ENCODE peak calls at places on chromosomes 13 and 19, in five cellular contexts. M is A549, B is SK-N-SH, R is K562, U is GM12878. S is an unnamed sample.

GRCh38 chr13:77521194-77521593 is 14.3 kb upstream of the SCEL start:
- DNase-seq in M (peak), B (no peak), R (no peak), U (no peak), S (no peak)

GRCh38 chr19:23699521-23699860 is 12.5 kb upstream of the ZNF675 start:
- DNase-seq in M (no peak), B (peak), R (no peak), U (no peak), S (no peak)

GRCh38 chr13:62598708-62599107 is 1183.1 kb upstream of the PCDH20 start:
- DNase-seq in M (no peak), B (no peak), R (no peak), U (no peak), S (no peak)

GRCh38 chr19:47157455-47158321 is 27.1 kb downstream of the SAE1 start:
- DNase-seq in M (no peak), B (no peak), R (no peak), U (no peak), S (peak)

GRCh38 chr13:107205318-107206112 is 637.6 kb upstream of the ARGLU1 start:
- DNase-seq in M (peak), B (peak), R (peak), U (no peak), S (peak)

GRCh38 chr13:109611912-109612691 is 174.3 kb downstream of the IRS2 start:
- DNase-seq in M (no peak), B (no peak), R (no peak), U (no peak), S (no peak)

GRCh38 chr19:29015569-29015968 is 197.4 kb downstream of the UQCRFS1 start:
- DNase-seq in M (no peak), B (no peak), R (no peak), U (no peak), S (no peak)

GRCh38 chr19:10872551-10873107 is 1.3 kb downstream of the CARM1 start:
- DNase-seq in M (no peak), B (no peak), R (no peak), U (no peak), S (no peak)

GRCh38 chr19:6039541-6040225 is 61.7 kb upstream of the RANBP3 start:
- DNase-seq in M (no peak), B (no peak), R (no peak), U (no peak), S (no peak)

GRCh38 chr19:3506384-3507340 is 551 bp downstream of the FZR1 start:
- DNase-seq in M (no peak), B (peak), R (peak), U (no peak), S (no peak)

GRCh38 chr19:9986787-9987281 is 23.5 kb downstream of the COL5A3 start:
- DNase-seq in M (no peak), B (no peak), R (no peak), U (no peak), S (peak)

GRCh38 chr13:73336789-73337188 is 278.0 kb downstream of the KLF5 start:
- DNase-seq in M (no peak), B (no peak), R (no peak), U (no peak), S (no peak)

GRCh38 chr13:73335938-73336337 is 277.1 kb downstream of the KLF5 start:
- DNase-seq in M (no peak), B (no peak), R (no peak), U (no peak), S (no peak)

GRCh38 chr13:73334459-73334858 is 275.7 kb downstream of the KLF5 start:
- DNase-seq in M (no peak), B (no peak), R (no peak), U (no peak), S (no peak)

GRCh38 chr13:73337511-73337910 is 278.7 kb downstream of the KLF5 start:
- DNase-seq in M (no peak), B (no peak), R (no peak), U (no peak), S (no peak)

GRCh38 chr13:73335226-73335625 is 276.4 kb downstream of the KLF5 start:
- DNase-seq in M (peak), B (no peak), R (no peak), U (peak), S (peak)
- TF ChIP-seq RCOR1 in M (no peak), B (no peak), R (no peak), U (no peak), S (no peak)

GRCh38 chr19:17648097-17648660 is 40.0 kb downstream of the UNC13A start:
- DNase-seq in M (no peak), B (peak), R (peak), U (no peak), S (no peak)
- TF ChIP-seq RCOR1 in M (no peak), B (no peak), R (no peak), U (no peak), S (no peak)

GRCh38 chr13:61144834-61145593 is 270.6 kb downstream of the PCDH20 start:
- DNase-seq in M (no peak), B (no peak), R (no peak), U (no peak), S (no peak)
- TF ChIP-seq RCOR1 in M (no peak), B (no peak), R (no peak), U (no peak), S (no peak)

GRCh38 chr19:21147540-21147939 is 5.7 kb downstream of the ZNF431 start:
- DNase-seq in M (no peak), B (no peak), R (no peak), U (no peak), S (no peak)

GRCh38 chr19:21149877-21150276 is 8.0 kb downstream of the ZNF431 start:
- DNase-seq in M (no peak), B (no peak), R (no peak), U (no peak), S (no peak)

GRCh38 chr19:21148681-21149080 is 6.8 kb downstream of the ZNF431 start:
- DNase-seq in M (no peak), B (no peak), R (no peak), U (no peak), S (no peak)

GRCh38 chr19:21151460-21151859 is 9.6 kb downstream of the ZNF431 start:
- DNase-seq in M (no peak), B (no peak), R (no peak), U (no peak), S (no peak)
- TF ChIP-seq RCOR1 in M (no peak), B (no peak), R (no peak), U (no peak), S (no peak)

DNA sequence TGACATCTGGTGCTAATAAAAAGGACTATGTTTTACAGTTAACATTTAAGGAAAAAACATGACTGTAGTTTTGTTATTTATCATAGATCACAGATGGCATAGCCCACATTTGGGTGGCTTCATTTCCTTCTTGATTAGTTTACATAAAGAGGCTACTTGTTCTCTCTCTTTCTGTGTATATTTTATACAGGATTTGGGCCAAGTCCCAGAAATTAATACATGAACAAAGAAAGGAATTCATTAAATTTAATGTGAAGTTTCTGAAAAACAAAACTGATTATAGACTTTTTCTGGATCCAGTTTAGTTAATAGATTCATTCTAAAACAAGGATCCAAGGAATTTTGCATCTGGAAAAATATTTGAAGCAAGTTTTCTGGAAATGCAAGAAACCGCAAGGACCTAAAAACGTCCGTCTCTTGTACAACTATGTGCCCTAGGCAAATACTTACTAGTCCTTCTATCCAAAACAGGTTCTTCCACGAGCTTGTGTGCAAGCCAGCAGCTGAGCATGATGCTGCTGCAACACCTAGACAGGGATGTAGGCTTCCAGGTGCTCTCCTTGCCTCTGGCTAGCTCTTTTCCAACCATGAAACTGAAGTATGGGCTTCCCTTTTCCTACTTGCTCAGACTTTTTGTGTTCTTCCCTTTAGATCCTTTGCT is 161.4 kb upstream of the STARD13 start:
- DNase-seq in M (no peak), B (no peak), R (no peak), U (no peak), S (no peak)
- TF ChIP-seq RCOR1 in M (no peak), B (no peak), R (no peak), U (no peak), S (no peak)

GRCh38 chr19:1768248-1768647 is 14.9 kb downstream of the ONECUT3 start:
- DNase-seq in M (no peak), B (peak), R (peak), U (no peak), S (no peak)

GRCh38 chr19:1768918-1769644 is 15.8 kb downstream of the ONECUT3 start:
- DNase-seq in M (no peak), B (no peak), R (no peak), U (no peak), S (no peak)

GRCh38 chr19:1765904-1766799 is 12.8 kb downstream of the ONECUT3 start:
- DNase-seq in M (no peak), B (no peak), R (no peak), U (no peak), S (no peak)

GRCh38 chr19:1766800-1767352 is 13.6 kb downstream of the ONECUT3 start:
- DNase-seq in M (no peak), B (no peak), R (peak), U (no peak), S (no peak)

GRCh38 chr19:1767464-1767933 is 14.2 kb downstream of the ONECUT3 start:
- DNase-seq in M (peak), B (peak), R (peak), U (no peak), S (no peak)
- TF ChIP-seq RCOR1 in M (no peak), B (no peak), R (no peak), U (no peak), S (no peak)

S was measured in IMR-90.